ENCODE peak calls at places on chromosomes 2 and 18, in four cellular contexts. X is GM04504; V is ecto neural progenitor cell; P is activated naive CD4-positive, alpha-beta T cell. Q is an unnamed sample.

GRCh38 chr2:9715238-9715637 is 84.4 kb upstream of the YWHAQ start:
- DNase-seq in X (no peak), V (no peak), P (no peak), Q (no peak)

GRCh38 chr2:100957971-100958653 is 44.0 kb upstream of the RPL31 start:
- DNase-seq in X (peak; percentile 99), V (no peak), P (no peak), Q (peak; percentile 48)

GRCh38 chr18:47413327-47413726 is 161.9 kb upstream of the SKOR2 start:
- DNase-seq in X (peak; percentile 10), V (no peak), P (no peak), Q (no peak)

GRCh38 chr18:6653880-6654279 is 75.6 kb upstream of the ARHGAP28 start:
- DNase-seq in X (no peak), V (no peak), P (no peak), Q (no peak)

GRCh38 chr2:162478721-162479129 is 134.8 kb downstream of the GCA start:
- DNase-seq in X (no peak), V (no peak), P (no peak), Q (peak; percentile 24)

GRCh38 chr2:184047536-184047935 is 550.8 kb upstream of the ZNF804A start:
- DNase-seq in X (no peak), V (no peak), P (no peak), Q (no peak)

GRCh38 chr2:23351388-23352141 is 33.4 kb upstream of the KLHL29 start:
- DNase-seq in X (peak; percentile 26), V (peak; percentile 87), P (peak; percentile 10), Q (peak; percentile 57)

GRCh38 chr2:231321021-231321420 is 74.5 kb upstream of the B3GNT7 start:
- DNase-seq in X (no peak), V (no peak), P (no peak), Q (no peak)

GRCh38 chr2:159290289-159290907 is 3.9 kb upstream of the WDSUB1 start:
- DNase-seq in X (peak; percentile 88), V (no peak), P (no peak), Q (no peak)

Q was measured in PC-9.